ENCODE peak calls at places on chromosomes 2 and 18, in eight cellular contexts. One of them, this sample, is unnamed.

GRCh38 chr2:85796549-85797262 is 42.9 kb downstream of the ATOH8 start:
- DNase-seq in OCI-LY7: no peak
- DNase-seq in AG09319: no peak
- DNase-seq in mammary epithelial cell: no peak
- DNase-seq in uterus: peak; percentile 44
- DNase-seq in fibroblast of pulmonary artery: peak; percentile 26
- DNase-seq in lung: no peak
- DNase-seq in dorsolateral prefrontal cortex: peak; percentile 48
- DNase-seq in this sample: no peak

GRCh38 chr2:234437642-234438321 is 59.1 kb downstream of the ARL4C start:
- DNase-seq in mammary epithelial cell: peak; percentile 82
- DNase-seq in fibroblast of pulmonary artery: no peak
- DNase-seq in AG09319: no peak
- DNase-seq in dorsolateral prefrontal cortex: peak; percentile 88
- DNase-seq in lung: no peak
- DNase-seq in OCI-LY7: no peak
- DNase-seq in uterus: no peak
- DNase-seq in this sample: no peak

GRCh38 chr18:49597556-49597955 is 35.7 kb downstream of the LIPG start:
- DNase-seq in fibroblast of pulmonary artery: peak; percentile 44
- DNase-seq in dorsolateral prefrontal cortex: peak; percentile 76
- DNase-seq in AG09319: no peak
- DNase-seq in OCI-LY7: no peak
- DNase-seq in lung: no peak
- DNase-seq in mammary epithelial cell: peak; percentile 91
- DNase-seq in uterus: no peak
- DNase-seq in this sample: no peak

GRCh38 chr2:229032596-229033234 is 238.4 kb downstream of the PID1 start:
- DNase-seq in dorsolateral prefrontal cortex: no peak
- DNase-seq in lung: no peak
- DNase-seq in mammary epithelial cell: no peak
- DNase-seq in uterus: no peak
- DNase-seq in fibroblast of pulmonary artery: no peak
- DNase-seq in OCI-LY7: no peak
- DNase-seq in AG09319: no peak
- DNase-seq in this sample: no peak

GRCh38 chr2:83113953-83114352 is 1345.1 kb downstream of the SUCLG1 start:
- DNase-seq in AG09319: no peak
- DNase-seq in dorsolateral prefrontal cortex: no peak
- DNase-seq in lung: no peak
- DNase-seq in uterus: no peak
- DNase-seq in mammary epithelial cell: no peak
- DNase-seq in fibroblast of pulmonary artery: no peak
- DNase-seq in OCI-LY7: no peak
- DNase-seq in this sample: no peak

GRCh38 chr18:48181857-48182430 is 227.2 kb downstream of the ZBTB7C start:
- DNase-seq in mammary epithelial cell: no peak
- DNase-seq in AG09319: no peak
- DNase-seq in fibroblast of pulmonary artery: no peak
- DNase-seq in lung: no peak
- DNase-seq in dorsolateral prefrontal cortex: no peak
- DNase-seq in OCI-LY7: no peak
- DNase-seq in uterus: no peak
- DNase-seq in this sample: no peak

GRCh38 chr2:14219306-14219705 is 413.2 kb upstream of the LRATD1 start:
- DNase-seq in lung: no peak
- DNase-seq in uterus: no peak
- DNase-seq in dorsolateral prefrontal cortex: no peak
- DNase-seq in fibroblast of pulmonary artery: no peak
- DNase-seq in OCI-LY7: no peak
- DNase-seq in mammary epithelial cell: peak; percentile 50
- DNase-seq in AG09319: no peak
- DNase-seq in this sample: no peak

GRCh38 chr2:212646698-212647097 is 108.1 kb upstream of the ERBB4 start:
- DNase-seq in uterus: no peak
- DNase-seq in AG09319: peak; percentile 12
- DNase-seq in mammary epithelial cell: peak; percentile 91
- DNase-seq in lung: no peak
- DNase-seq in fibroblast of pulmonary artery: peak; percentile 24
- DNase-seq in OCI-LY7: no peak
- DNase-seq in dorsolateral prefrontal cortex: no peak
- DNase-seq in this sample: no peak

GRCh38 chr2:120390381-120391055 is 44.6 kb downstream of the INHBB start:
- DNase-seq in AG09319: no peak
- DNase-seq in dorsolateral prefrontal cortex: no peak
- DNase-seq in mammary epithelial cell: no peak
- DNase-seq in uterus: no peak
- DNase-seq in OCI-LY7: no peak
- DNase-seq in lung: no peak
- DNase-seq in fibroblast of pulmonary artery: no peak
- DNase-seq in this sample: no peak

GRCh38 chr2:235382091-235383000 is 111.5 kb upstream of the AGAP1 start:
- DNase-seq in OCI-LY7: no peak
- DNase-seq in AG09319: no peak
- DNase-seq in mammary epithelial cell: no peak
- DNase-seq in dorsolateral prefrontal cortex: peak; percentile 44
- DNase-seq in uterus: no peak
- DNase-seq in fibroblast of pulmonary artery: no peak
- DNase-seq in lung: no peak
- DNase-seq in this sample: no peak

GRCh38 chr2:217370391-217370790 is 510.5 kb upstream of the TNP1 start:
- DNase-seq in lung: no peak
- DNase-seq in uterus: no peak
- DNase-seq in AG09319: no peak
- DNase-seq in dorsolateral prefrontal cortex: no peak
- DNase-seq in OCI-LY7: no peak
- DNase-seq in mammary epithelial cell: peak; percentile 96
- DNase-seq in fibroblast of pulmonary artery: peak; percentile 36
- DNase-seq in this sample: no peak

GRCh38 chr2:86107031-86107430 is 996 bp downstream of the PTCD3 start:
- DNase-seq in lung: no peak
- DNase-seq in uterus: no peak
- DNase-seq in OCI-LY7: peak; percentile 34
- DNase-seq in dorsolateral prefrontal cortex: no peak
- DNase-seq in fibroblast of pulmonary artery: no peak
- DNase-seq in AG09319: no peak
- DNase-seq in mammary epithelial cell: peak; percentile 2
- DNase-seq in this sample: no peak

GRCh38 chr2:55962910-55963309 is 39.3 kb upstream of the EFEMP1 start:
- DNase-seq in AG09319: no peak
- DNase-seq in uterus: no peak
- DNase-seq in dorsolateral prefrontal cortex: no peak
- DNase-seq in lung: no peak
- DNase-seq in mammary epithelial cell: no peak
- DNase-seq in OCI-LY7: no peak
- DNase-seq in fibroblast of pulmonary artery: no peak
- DNase-seq in this sample: no peak

GRCh38 chr2:55958756-55959155 is 35.2 kb upstream of the EFEMP1 start:
- DNase-seq in mammary epithelial cell: no peak
- DNase-seq in OCI-LY7: no peak
- DNase-seq in dorsolateral prefrontal cortex: no peak
- DNase-seq in lung: no peak
- DNase-seq in uterus: no peak
- DNase-seq in AG09319: no peak
- DNase-seq in fibroblast of pulmonary artery: no peak
- DNase-seq in this sample: no peak

GRCh38 chr2:55965276-55965675 is 41.7 kb upstream of the EFEMP1 start:
- DNase-seq in OCI-LY7: no peak
- DNase-seq in lung: no peak
- DNase-seq in fibroblast of pulmonary artery: no peak
- DNase-seq in AG09319: no peak
- DNase-seq in mammary epithelial cell: no peak
- DNase-seq in dorsolateral prefrontal cortex: no peak
- DNase-seq in uterus: no peak
- DNase-seq in this sample: no peak

GRCh38 chr2:55957142-55957541 is 33.6 kb upstream of the EFEMP1 start:
- DNase-seq in OCI-LY7: no peak
- DNase-seq in dorsolateral prefrontal cortex: no peak
- DNase-seq in mammary epithelial cell: no peak
- DNase-seq in AG09319: no peak
- DNase-seq in fibroblast of pulmonary artery: peak; percentile 67
- DNase-seq in lung: no peak
- DNase-seq in uterus: no peak
- DNase-seq in this sample: no peak

GRCh38 chr2:55961318-55961911 is 37.8 kb upstream of the EFEMP1 start:
- DNase-seq in OCI-LY7: peak; percentile 39
- DNase-seq in uterus: peak; percentile 23
- DNase-seq in AG09319: no peak
- DNase-seq in mammary epithelial cell: peak; percentile 55
- DNase-seq in fibroblast of pulmonary artery: peak; percentile 86
- DNase-seq in lung: no peak
- DNase-seq in dorsolateral prefrontal cortex: no peak
- DNase-seq in this sample: no peak
- TF ChIP-seq CTCF in OCI-LY7: peak; percentile 86
- TF ChIP-seq CTCF in uterus: peak; percentile 55
- TF ChIP-seq CTCF in AG09319: peak; percentile 66
- TF ChIP-seq CTCF in mammary epithelial cell: peak; percentile 74
- TF ChIP-seq CTCF in fibroblast of pulmonary artery: peak; percentile 77
- TF ChIP-seq CTCF in lung: no peak
- TF ChIP-seq CTCF in dorsolateral prefrontal cortex: peak; percentile 67
- TF ChIP-seq CTCF in this sample: peak; percentile 63

DNA sequence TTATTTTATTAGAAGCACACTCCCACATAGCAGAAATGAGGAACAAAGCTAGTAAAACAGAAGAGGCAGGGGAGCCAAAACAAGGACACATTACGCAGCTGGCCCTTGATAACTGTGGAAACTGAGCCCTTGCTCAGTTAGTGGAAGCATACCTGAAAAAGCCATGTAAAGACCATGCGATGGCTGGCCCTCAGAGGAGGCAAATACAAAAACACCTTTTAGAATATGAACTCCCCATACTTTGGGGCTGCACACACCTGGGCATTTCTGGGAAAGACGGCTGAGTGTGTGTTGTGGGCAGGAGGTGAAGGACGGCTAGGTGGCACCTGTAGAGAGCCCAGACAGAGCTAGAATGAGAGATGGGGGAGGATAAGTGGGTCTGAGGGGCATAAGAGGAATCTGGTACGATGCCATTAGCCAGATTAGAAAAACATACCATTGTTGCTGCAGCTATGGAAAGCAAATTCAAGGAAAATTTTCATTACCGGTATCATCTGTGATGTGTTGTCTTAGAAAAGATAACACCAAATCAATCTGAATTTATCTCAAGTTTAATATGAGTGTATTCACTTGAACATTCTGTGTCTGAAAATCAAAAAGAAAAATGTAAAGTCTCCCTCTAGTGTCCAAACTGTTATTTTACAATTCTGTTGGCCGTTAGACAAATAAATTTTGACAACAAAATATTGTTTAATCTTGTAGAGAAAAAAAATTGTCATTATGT is 45.2 kb upstream of the SULT1C3 start:
- DNase-seq in mammary epithelial cell: no peak
- DNase-seq in AG09319: no peak
- DNase-seq in OCI-LY7: no peak
- DNase-seq in fibroblast of pulmonary artery: peak; percentile 18
- DNase-seq in dorsolateral prefrontal cortex: no peak
- DNase-seq in lung: no peak
- DNase-seq in uterus: no peak
- DNase-seq in this sample: no peak
- TF ChIP-seq CTCF in mammary epithelial cell: peak; percentile 44
- TF ChIP-seq CTCF in AG09319: peak; percentile 31
- TF ChIP-seq CTCF in OCI-LY7: peak; percentile 83
- TF ChIP-seq CTCF in fibroblast of pulmonary artery: peak; percentile 48
- TF ChIP-seq CTCF in dorsolateral prefrontal cortex: peak; percentile 74
- TF ChIP-seq CTCF in lung: no peak
- TF ChIP-seq CTCF in uterus: peak; percentile 18
- TF ChIP-seq CTCF in this sample: peak; percentile 45

GRCh38 chr2:23366720-23367119 is 18.3 kb upstream of the KLHL29 start:
- DNase-seq in dorsolateral prefrontal cortex: no peak
- DNase-seq in lung: no peak
- DNase-seq in AG09319: no peak
- DNase-seq in uterus: no peak
- DNase-seq in OCI-LY7: no peak
- DNase-seq in mammary epithelial cell: no peak
- DNase-seq in fibroblast of pulmonary artery: no peak
- DNase-seq in this sample: no peak
- TF ChIP-seq CTCF in dorsolateral prefrontal cortex: no peak
- TF ChIP-seq CTCF in lung: no peak
- TF ChIP-seq CTCF in AG09319: no peak
- TF ChIP-seq CTCF in uterus: no peak
- TF ChIP-seq CTCF in OCI-LY7: no peak
- TF ChIP-seq CTCF in mammary epithelial cell: no peak
- TF ChIP-seq CTCF in fibroblast of pulmonary artery: no peak
- TF ChIP-seq CTCF in this sample: no peak

DNA sequence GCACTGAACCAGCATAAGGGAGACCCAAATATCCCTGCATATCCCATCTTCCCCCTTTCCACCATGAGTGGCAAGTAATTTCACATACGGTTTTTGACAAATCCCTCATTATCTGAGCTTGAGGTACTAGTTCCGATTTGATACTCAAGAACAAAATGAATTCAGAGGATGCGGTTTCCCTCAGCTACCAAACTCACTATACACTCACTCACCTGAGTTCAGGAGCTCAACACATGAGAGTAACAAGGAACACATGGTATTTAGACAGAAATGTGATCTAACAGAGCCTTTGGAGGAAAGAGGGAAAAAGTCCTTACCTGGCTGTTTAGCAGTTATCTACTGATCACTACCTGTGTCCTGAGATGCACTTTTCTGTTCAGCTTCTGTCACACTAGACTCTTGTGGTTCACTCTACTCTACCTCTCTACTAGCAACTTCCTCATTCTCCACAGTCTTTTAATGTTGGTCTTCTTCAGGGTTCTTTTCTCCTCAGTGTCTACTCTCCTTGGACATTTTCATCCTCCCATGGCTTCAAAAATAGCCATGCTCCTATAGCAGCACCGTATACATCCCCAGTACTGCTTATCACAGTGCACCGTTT is 25.1 kb downstream of the ASXL2 start:
- DNase-seq in mammary epithelial cell: no peak
- DNase-seq in uterus: no peak
- DNase-seq in dorsolateral prefrontal cortex: no peak
- DNase-seq in fibroblast of pulmonary artery: no peak
- DNase-seq in lung: no peak
- DNase-seq in AG09319: no peak
- DNase-seq in OCI-LY7: peak; percentile 12
- DNase-seq in this sample: no peak
- TF ChIP-seq CTCF in mammary epithelial cell: no peak
- TF ChIP-seq CTCF in uterus: no peak
- TF ChIP-seq CTCF in dorsolateral prefrontal cortex: no peak
- TF ChIP-seq CTCF in fibroblast of pulmonary artery: no peak
- TF ChIP-seq CTCF in lung: no peak
- TF ChIP-seq CTCF in AG09319: no peak
- TF ChIP-seq CTCF in OCI-LY7: no peak
- TF ChIP-seq CTCF in this sample: no peak

DNA sequence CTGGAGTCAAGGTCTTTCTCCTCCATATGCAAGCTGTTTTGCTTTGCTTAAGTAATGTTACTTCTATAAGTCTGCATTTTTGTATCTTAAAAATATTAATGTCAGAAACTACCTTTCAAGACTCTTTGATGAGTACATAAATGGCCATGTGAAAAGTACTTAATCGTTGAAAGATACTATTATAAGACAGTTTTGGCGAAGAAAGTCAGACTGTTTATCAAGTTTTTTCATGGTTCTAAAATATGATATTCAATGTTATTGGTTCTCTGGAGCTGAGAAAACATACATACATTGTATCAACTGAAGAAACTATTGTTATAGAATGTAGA is 25.1 kb downstream of the FBXO48 start:
- DNase-seq in mammary epithelial cell: no peak
- DNase-seq in fibroblast of pulmonary artery: no peak
- DNase-seq in uterus: no peak
- DNase-seq in dorsolateral prefrontal cortex: no peak
- DNase-seq in AG09319: no peak
- DNase-seq in lung: no peak
- DNase-seq in OCI-LY7: no peak
- DNase-seq in this sample: no peak
- TF ChIP-seq CTCF in mammary epithelial cell: no peak
- TF ChIP-seq CTCF in fibroblast of pulmonary artery: no peak
- TF ChIP-seq CTCF in uterus: no peak
- TF ChIP-seq CTCF in dorsolateral prefrontal cortex: peak; percentile 11
- TF ChIP-seq CTCF in AG09319: no peak
- TF ChIP-seq CTCF in lung: no peak
- TF ChIP-seq CTCF in OCI-LY7: peak; percentile 31
- TF ChIP-seq CTCF in this sample: no peak

This sample was measured in nephron progenitor cell.